ENCODE peak calls at places on chromosomes 12 and 14, in six cellular contexts. S, W, X, R, T and P are unnamed samples.

GRCh38 chr12:2733493-2734252 is 61.1 kb upstream of the FKBP4 start:
- DNase-seq in S (no peak), T (no peak), X (no peak), W (no peak), R (no peak), P (no peak)

GRCh38 chr14:31194095-31194494 is 13.5 kb downstream of the HECTD1 start:
- DNase-seq in S (no peak), R (no peak), W (no peak), T (no peak), X (no peak), P (no peak)

GRCh38 chr12:15532364-15532977 is 210.2 kb downstream of the PTPRO start:
- DNase-seq in X (peak), T (peak), R (peak), S (peak), W (no peak), P (no peak)

GRCh38 chr12:106758349-106758951 is 16.0 kb upstream of the RIC8B start:
- DNase-seq in X (no peak), W (no peak), R (no peak), T (no peak), S (no peak), P (no peak)

GRCh38 chr12:108854453-108855283 is 2.7 kb downstream of the SSH1 start:
- DNase-seq in W (no peak), X (no peak), S (peak), R (no peak), T (peak), P (no peak)

GRCh38 chr12:19489168-19489567 is 49.9 kb downstream of the AEBP2 start:
- DNase-seq in T (no peak), W (no peak), S (no peak), X (no peak), R (no peak), P (no peak)

GRCh38 chr12:57896437-57897201 is 44.7 kb upstream of the ATP23 start:
- DNase-seq in W (no peak), T (no peak), R (peak), S (no peak), X (no peak), P (no peak)

GRCh38 chr12:79650440-79650839 is 40.3 kb downstream of the PAWR start:
- DNase-seq in T (no peak), S (no peak), X (peak), W (no peak), R (no peak), P (no peak)

GRCh38 chr14:83309833-83310232 is 1776.2 kb upstream of the SEL1L start:
- DNase-seq in S (no peak), W (no peak), X (no peak), R (no peak), T (no peak), P (no peak)

GRCh38 chr14:23562822-23563472 is 4.6 kb downstream of the AP1G2 start:
- DNase-seq in T (no peak), W (no peak), S (peak), X (peak), R (peak), P (no peak)

GRCh38 chr12:10849425-10849878 is at the start of gene PRR4:
- DNase-seq in R (no peak), T (no peak), W (no peak), X (no peak), S (no peak), P (no peak)

GRCh38 chr12:53696285-53696654 is 20.4 kb upstream of the ATP5MC2 start:
- DNase-seq in S (peak), W (peak), X (peak), T (peak), R (peak), P (peak)

GRCh38 chr12:121536929-121537813 is 43.7 kb downstream of the KDM2B start:
- DNase-seq in W (peak), X (peak), T (peak), R (peak), S (peak), P (peak)

GRCh38 chr14:61567838-61568571 is 127.3 kb upstream of the HIF1A start:
- DNase-seq in S (no peak), R (peak), T (no peak), X (no peak), W (peak), P (no peak)

GRCh38 chr14:104093366-104094055 is 8.0 kb downstream of the ASPG start:
- DNase-seq in R (no peak), X (no peak), T (no peak), S (peak), W (no peak), P (no peak)

GRCh38 chr12:65278576-65279386 is at the start of gene MSRB3:
- DNase-seq in R (peak), S (peak), T (no peak), X (peak), W (peak), P (peak)

GRCh38 chr12:126069549-126070165 is 1004.4 kb downstream of the AACS start:
- DNase-seq in R (peak), W (peak), S (peak), X (peak), T (no peak), P (no peak)

GRCh38 chr14:100652739-100653138 is 65.5 kb upstream of the BEGAIN start:
- DNase-seq in W (no peak), T (no peak), X (no peak), S (no peak), R (no peak), P (no peak)

GRCh38 chr14:73728106-73729014 is 14.2 kb upstream of the PNMA1 start:
- DNase-seq in T (no peak), S (peak), W (peak), R (peak), X (peak), P (peak)

GRCh38 chr12:109625131-109625559 is 51.6 kb downstream of the MVK start:
- DNase-seq in W (no peak), T (no peak), R (no peak), X (no peak), S (peak), P (no peak)

GRCh38 chr12:98188649-98189048 is 326.7 kb upstream of the TMPO start:
- DNase-seq in X (no peak), S (no peak), W (no peak), R (no peak), T (no peak), P (no peak)
- TF ChIP-seq POLR2AphosphoS5 in X (no peak), S (no peak), W (no peak), R (no peak), T (no peak), P (no peak)

DNA sequence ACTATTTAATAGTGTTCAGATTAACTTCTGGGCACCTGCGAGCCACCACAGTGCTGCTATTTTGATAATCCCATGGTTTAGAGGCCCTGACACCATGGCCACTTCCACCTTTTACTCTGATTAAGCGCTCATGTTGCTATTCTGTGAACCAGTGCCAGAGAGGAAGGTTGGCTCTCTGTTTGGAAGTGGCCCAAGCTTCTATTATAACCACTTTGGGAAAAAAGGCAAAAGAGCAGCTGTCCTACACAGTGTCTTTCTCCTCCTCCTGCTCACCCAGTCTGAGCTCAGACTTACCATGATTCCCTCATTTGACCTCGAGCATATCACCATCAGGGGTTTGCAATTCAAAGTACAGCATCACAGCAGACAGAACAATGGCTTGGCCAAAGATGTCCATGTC is 23.3 kb downstream of the DYRK2 start:
- DNase-seq in X (no peak), S (no peak), W (no peak), R (no peak), T (no peak), P (no peak)
- TF ChIP-seq POLR2A in X (no peak), S (no peak), W (no peak), R (no peak), T (no peak), P (no peak)

DNA sequence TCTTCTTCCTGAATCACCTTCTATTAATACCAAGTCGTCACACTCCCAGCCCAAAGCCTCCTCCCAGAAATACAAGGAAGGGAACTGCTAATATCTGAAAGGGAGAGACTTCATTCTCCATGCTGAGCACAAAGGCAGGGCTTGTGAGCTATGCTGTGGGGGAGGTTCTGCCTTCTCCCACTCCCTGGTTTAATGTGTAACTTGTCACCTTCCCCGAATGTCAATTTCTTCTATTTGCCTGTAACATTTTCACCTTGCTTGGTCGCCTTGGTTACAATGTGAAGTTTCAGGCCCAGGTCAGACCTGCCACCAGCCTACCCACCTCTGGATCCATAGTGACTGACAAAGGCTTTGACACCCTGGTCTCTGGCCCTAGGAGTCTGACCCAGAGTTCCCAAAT is 82.0 kb upstream of the ESRRB start:
- DNase-seq in W (no peak), R (peak), T (no peak), S (no peak), X (peak), P (no peak)
- TF ChIP-seq TAF1 in W (no peak), R (no peak), T (no peak), S (no peak), X (no peak), P (no peak)

GRCh38 chr14:41899416-41899815 is 292.7 kb downstream of the LRFN5 start:
- DNase-seq in T (no peak), R (no peak), S (no peak), W (no peak), X (no peak), P (no peak)
- TF ChIP-seq POLR2AphosphoS5 in T (no peak), R (no peak), S (no peak), W (no peak), X (no peak), P (no peak)

GRCh38 chr12:95473440-95473946 is 459 bp upstream of the METAP2 start:
- DNase-seq in X (peak), W (peak), R (no peak), T (peak), S (peak), P (peak)

GRCh38 chr12:95470300-95470699 is 3.7 kb upstream of the METAP2 start:
- DNase-seq in X (no peak), R (no peak), T (no peak), W (no peak), S (no peak), P (no peak)

DNA sequence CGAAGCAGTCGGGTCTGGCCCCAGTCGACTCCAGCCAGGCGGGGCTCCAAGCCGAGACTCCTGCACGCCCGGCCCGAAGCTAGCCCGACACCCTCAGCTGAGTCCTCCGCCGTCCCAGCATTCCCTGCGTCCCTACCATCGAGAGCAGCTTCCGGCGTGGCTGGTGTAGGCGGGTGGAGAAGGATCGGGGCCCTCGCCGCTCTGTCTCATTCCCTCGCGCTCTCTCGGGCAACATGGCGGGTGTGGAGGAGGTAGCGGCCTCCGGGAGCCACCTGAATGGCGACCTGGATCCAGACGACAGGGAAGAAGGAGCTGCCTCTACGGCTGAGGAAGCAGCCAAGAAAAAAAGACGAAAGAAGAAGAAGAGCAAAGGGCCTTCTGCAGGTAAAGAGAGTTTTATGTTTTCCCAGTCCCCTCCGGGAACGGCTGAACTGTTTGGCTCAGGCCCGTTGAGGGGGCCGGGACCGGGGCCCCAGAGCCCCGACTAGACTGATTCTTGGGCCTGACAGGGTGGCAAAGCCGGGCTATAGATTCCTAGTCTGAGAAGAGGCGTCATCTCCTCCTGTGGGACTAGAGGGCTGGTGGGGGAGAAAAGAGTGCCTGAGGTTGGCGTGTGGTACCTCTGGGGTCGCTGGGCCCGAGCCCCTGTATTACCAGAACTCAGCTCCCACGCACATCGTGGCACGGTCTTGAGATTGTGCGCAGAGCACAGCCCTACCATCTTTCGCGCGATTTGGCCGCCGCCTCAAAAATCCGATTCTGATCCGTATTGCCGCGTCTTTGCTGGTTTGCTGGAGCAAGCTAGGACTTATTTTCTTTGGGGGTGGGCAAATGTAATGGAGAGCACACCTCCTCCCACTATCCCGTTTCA is at the start of gene METAP2:
- DNase-seq in R (peak), X (peak), S (peak), W (peak), T (peak), P (peak)
- TF ChIP-seq POLR2A in R (peak), X (peak), S (peak), W (peak), T (peak), P (peak)

GRCh38 chr12:28340261-28340660 is 150.0 kb downstream of the CCDC91 start:
- DNase-seq in R (no peak), S (no peak), W (no peak), T (no peak), X (no peak), P (no peak)
- TF ChIP-seq TAF1 in R (no peak), S (no peak), W (no peak), T (no peak), X (no peak), P (no peak)

GRCh38 chr14:58749066-58749669 is 111.4 kb downstream of the DACT1 start:
- DNase-seq in T (peak), X (peak), S (peak), R (no peak), W (peak), P (no peak)
- TF ChIP-seq POLR2AphosphoS5 in T (no peak), X (no peak), S (no peak), R (no peak), W (no peak), P (no peak)

DNA sequence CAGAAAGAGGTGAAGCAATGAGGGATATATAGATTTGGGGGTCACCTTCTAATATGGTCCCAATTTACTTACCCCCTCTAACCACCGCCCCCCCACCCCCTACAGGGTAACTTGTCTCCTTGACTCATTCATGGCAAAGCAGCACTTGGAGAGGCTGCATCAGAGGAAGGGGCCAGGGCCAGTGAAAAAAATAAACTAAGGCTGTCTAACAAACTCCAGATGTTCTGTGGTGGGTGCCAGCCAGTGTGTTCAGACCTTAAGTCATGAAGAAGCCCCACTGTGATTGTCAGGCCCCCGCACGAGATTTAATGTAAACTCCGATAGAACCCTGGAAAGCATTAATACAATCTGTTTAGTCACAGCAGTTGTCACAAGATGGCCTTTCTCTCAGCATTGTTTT is 220.1 kb downstream of the FBXL14 start:
- DNase-seq in T (no peak), X (no peak), W (no peak), R (no peak), S (no peak), P (no peak)
- TF ChIP-seq POLR2A in T (no peak), X (no peak), W (no peak), R (no peak), S (no peak), P (no peak)

DNA sequence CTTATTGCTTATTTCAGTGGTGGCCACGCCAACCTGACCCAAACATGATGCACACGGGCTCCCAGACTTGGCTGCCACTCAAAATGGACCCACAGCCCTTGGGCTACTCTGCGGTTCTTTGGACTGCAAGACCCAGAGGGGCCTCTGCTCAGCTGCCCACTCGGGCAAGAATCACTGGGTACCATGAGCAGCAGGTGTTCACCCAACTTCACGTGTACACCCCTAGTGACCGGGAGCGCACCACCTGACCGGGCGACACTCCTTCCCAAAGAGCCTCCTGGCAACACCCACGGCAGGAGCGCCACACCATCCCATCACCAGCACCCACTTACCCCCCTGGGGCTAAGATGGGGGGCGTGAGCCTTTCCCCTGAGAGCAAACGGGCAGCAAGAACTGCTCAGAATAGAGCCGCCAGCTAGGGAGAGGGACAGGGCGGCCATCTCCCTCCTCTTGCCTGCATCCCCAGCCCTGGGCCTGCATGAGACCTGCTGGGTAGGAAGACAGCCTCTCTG is 32.0 kb downstream of the CCNK start:
- DNase-seq in R (no peak), T (no peak), W (no peak), S (no peak), X (no peak), P (no peak)
- TF ChIP-seq TAF1 in R (no peak), T (no peak), W (no peak), S (no peak), X (no peak), P (no peak)